ENCODE peak calls at places on chromosomes 4 and X, in eight cellular contexts. H, I, J, S, T, V, Z and O are unnamed samples.

GRCh38 chr4:114728426-114728825 is 129.8 kb downstream of the UGT8 start:
- DNase-seq in V (no peak), I (no peak), Z (no peak), T (no peak), H (no peak), S (no peak), J (no peak), O (no peak)

GRCh38 chr4:174137698-174138097 is 145.8 kb downstream of the FBXO8 start:
- DNase-seq in I (no peak), T (no peak), J (no peak), S (no peak), V (no peak), Z (no peak), H (no peak), O (no peak)

GRCh38 chr4:158710814-158711213 is 12.4 kb downstream of the PPID start:
- DNase-seq in V (no peak), H (no peak), J (no peak), Z (no peak), T (no peak), S (no peak), I (peak), O (no peak)

GRCh38 chrX:8967471-8967870 is 66.5 kb downstream of the FAM9B start:
- DNase-seq in J (no peak), I (no peak), V (no peak), H (no peak), T (no peak), S (no peak), Z (no peak), O (no peak)

GRCh38 chr4:147996840-147997239 is 265.0 kb downstream of the ARHGAP10 start:
- DNase-seq in J (no peak), V (no peak), H (no peak), T (no peak), Z (no peak), S (no peak), I (no peak), O (no peak)

GRCh38 chrX:132615396-132616131 is 126.7 kb upstream of the MBNL3 start:
- DNase-seq in Z (peak), I (peak), T (no peak), S (peak), H (no peak), V (peak), J (peak), O (no peak)

GRCh38 chrX:153517941-153518834 is 746 bp downstream of the ATP2B3 start:
- DNase-seq in T (no peak), Z (no peak), H (no peak), J (no peak), I (no peak), S (no peak), V (no peak), O (no peak)

GRCh38 chrX:119235872-119236598 is at the start of gene PGRMC1:
- DNase-seq in J (peak), I (peak), Z (peak), H (peak), V (peak), S (peak), T (peak), O (peak)

GRCh38 chrX:2434270-2434669 is 66.5 kb downstream of the DHRSX start:
- DNase-seq in T (no peak), S (no peak), H (no peak), I (no peak), Z (no peak), V (no peak), J (no peak), O (no peak)

GRCh38 chr4:71004281-71004851 is 10.9 kb downstream of the DCK start:
- DNase-seq in H (no peak), Z (no peak), J (peak), T (no peak), S (no peak), I (peak), V (peak), O (no peak)

GRCh38 chr4:95761441-95761840 is 78.5 kb upstream of the PDHA2 start:
- DNase-seq in H (no peak), V (no peak), S (peak), I (no peak), J (no peak), Z (no peak), T (peak), O (no peak)

GRCh38 chr4:137203601-137204000 is 328.7 kb downstream of the PCDH18 start:
- DNase-seq in J (no peak), H (no peak), T (no peak), I (no peak), S (no peak), V (no peak), Z (no peak), O (no peak)

GRCh38 chr4:80324171-80324570 is 11.4 kb upstream of the CFAP299 start:
- DNase-seq in J (no peak), V (no peak), I (no peak), H (no peak), Z (no peak), S (no peak), T (no peak), O (no peak)

GRCh38 chr4:100736651-100737450 is 219.0 kb upstream of the EMCN start:
- DNase-seq in S (no peak), Z (no peak), H (no peak), I (no peak), J (no peak), V (peak), T (peak), O (no peak)

GRCh38 chr4:124203613-124204284 is 508.8 kb downstream of the ANKRD50 start:
- DNase-seq in I (no peak), H (no peak), T (no peak), Z (no peak), J (no peak), V (no peak), S (no peak), O (no peak)

GRCh38 chr4:32858971-32859370 is 2138.8 kb downstream of the PCDH7 start:
- DNase-seq in J (no peak), S (no peak), H (no peak), Z (no peak), T (peak), V (no peak), I (no peak), O (no peak)

GRCh38 chrX:53716328-53717088 is 30.0 kb upstream of the HUWE1 start:
- DNase-seq in J (peak), Z (no peak), I (peak), S (peak), V (no peak), H (no peak), T (no peak), O (no peak)

GRCh38 chrX:66015152-66015827 is 24.6 kb downstream of the VSIG4 start:
- DNase-seq in Z (no peak), I (peak), T (no peak), V (no peak), S (peak), H (no peak), J (peak), O (peak)

GRCh38 chrX:155115174-155115830 is 44.0 kb downstream of the BRCC3 start:
- DNase-seq in Z (no peak), V (no peak), H (no peak), T (no peak), J (no peak), I (no peak), S (no peak), O (no peak)

GRCh38 chrX:100864967-100865366 is 9.2 kb downstream of the NOX1 start:
- DNase-seq in T (no peak), I (no peak), S (no peak), Z (no peak), V (no peak), H (no peak), J (no peak), O (no peak)

GRCh38 chr4:54958236-54958635 is 167.2 kb downstream of the KDR start:
- DNase-seq in Z (no peak), J (no peak), V (no peak), I (peak), T (no peak), S (no peak), H (no peak), O (no peak)

GRCh38 chr4:182255421-182256190 is 12.4 kb downstream of the TENM3 start:
- DNase-seq in H (no peak), T (no peak), J (no peak), Z (no peak), S (no peak), I (no peak), V (no peak), O (no peak)

GRCh38 chr4:95290702-95291101 is 258.1 kb downstream of the UNC5C start:
- DNase-seq in I (no peak), V (no peak), H (no peak), S (no peak), J (no peak), Z (no peak), T (no peak), O (no peak)

GRCh38 chr4:94126669-94127068 is 81.0 kb upstream of the SMARCAD1 start:
- DNase-seq in H (no peak), V (no peak), T (no peak), Z (no peak), J (no peak), I (no peak), S (peak), O (no peak)

GRCh38 chr4:153137677-153138630 is 66.3 kb upstream of the TRIM2 start:
- DNase-seq in J (no peak), I (no peak), H (no peak), S (no peak), V (no peak), T (no peak), Z (no peak), O (no peak)

GRCh38 chr4:162163892-162164759 is at the start of gene FSTL5:
- DNase-seq in T (peak), I (peak), Z (peak), V (peak), J (no peak), H (peak), S (no peak), O (peak)

GRCh38 chr4:67746797-67747495 is 7.2 kb downstream of the GNRHR start:
- DNase-seq in Z (no peak), S (peak), J (peak), I (no peak), T (peak), V (peak), H (no peak), O (no peak)

GRCh38 chr4:87188063-87188462 is 32.4 kb downstream of the KLHL8 start:
- DNase-seq in S (peak), H (peak), I (no peak), J (no peak), V (no peak), T (no peak), Z (no peak), O (no peak)

GRCh38 chr4:90883519-90883918 is 756.3 kb downstream of the CCSER1 start:
- DNase-seq in H (no peak), T (no peak), J (no peak), Z (no peak), I (no peak), S (no peak), V (no peak), O (no peak)

GRCh38 chr4:141415651-141416050 is 195.0 kb downstream of the ZNF330 start:
- DNase-seq in T (no peak), H (no peak), Z (no peak), J (no peak), S (no peak), V (no peak), I (no peak), O (no peak)

GRCh38 chr4:37601527-37601926 is 84.6 kb downstream of the RELL1 start:
- DNase-seq in J (no peak), S (peak), T (no peak), H (no peak), I (no peak), V (no peak), Z (no peak), O (no peak)

GRCh38 chr4:169079942-169080827 is 70.1 kb upstream of the CBR4 start:
- DNase-seq in I (no peak), H (no peak), V (no peak), S (peak), J (no peak), Z (no peak), T (peak), O (no peak)

GRCh38 chrX:13125188-13125587 is 80.8 kb upstream of the FAM9C start:
- DNase-seq in T (no peak), J (no peak), V (no peak), S (no peak), I (no peak), H (no peak), Z (no peak), O (no peak)

GRCh38 chrX:16997313-16997712 is 50.9 kb downstream of the REPS2 start:
- DNase-seq in I (no peak), J (no peak), Z (no peak), T (no peak), V (no peak), H (no peak), S (no peak), O (no peak)

GRCh38 chr4:91170756-91171155 is 1043.6 kb downstream of the CCSER1 start:
- DNase-seq in S (no peak), J (no peak), H (no peak), T (no peak), V (no peak), I (no peak), Z (no peak), O (no peak)